ENCODE peak calls at places on chromosomes 13 and 19, in five cellular contexts. One of them, this sample, is unnamed. For H3K9me3, the result is how much of the 10 kb centered on the place peaks cover.

GRCh38 chr13:53045110-53045509 is 16.5 kb downstream of the OLFM4 start:
- DNase-seq in psoas muscle: no peak
- DNase-seq in tibial nerve: peak
- DNase-seq in IMR-90: no peak
- DNase-seq in CD4-positive, alpha-beta T cell: no peak
- DNase-seq in this sample: no peak

GRCh38 chr13:31749929-31750328 is 10.6 kb downstream of the RXFP2 start:
- DNase-seq in CD4-positive, alpha-beta T cell: no peak
- DNase-seq in tibial nerve: no peak
- DNase-seq in psoas muscle: no peak
- DNase-seq in IMR-90: peak
- DNase-seq in this sample: no peak

GRCh38 chr13:27791146-27791900 is 960 bp upstream of the GSX1 start:
- DNase-seq in tibial nerve: no peak
- DNase-seq in psoas muscle: no peak
- DNase-seq in IMR-90: no peak
- DNase-seq in CD4-positive, alpha-beta T cell: no peak
- DNase-seq in this sample: no peak

GRCh38 chr19:55209430-55210119 is at the start of gene PTPRH:
- DNase-seq in IMR-90: no peak
- DNase-seq in tibial nerve: no peak
- DNase-seq in CD4-positive, alpha-beta T cell: no peak
- DNase-seq in psoas muscle: no peak
- DNase-seq in this sample: no peak

GRCh38 chr19:38649305-38650179 is 2.1 kb downstream of the ACTN4 start:
- DNase-seq in tibial nerve: no peak
- DNase-seq in CD4-positive, alpha-beta T cell: no peak
- DNase-seq in psoas muscle: peak
- DNase-seq in IMR-90: no peak
- DNase-seq in this sample: no peak

GRCh38 chr19:8580710-8581281 is 3.6 kb upstream of the MYO1F start:
- DNase-seq in IMR-90: peak
- DNase-seq in tibial nerve: peak
- DNase-seq in CD4-positive, alpha-beta T cell: peak
- DNase-seq in psoas muscle: peak
- DNase-seq in this sample: peak

GRCh38 chr13:112849500-112849899 is 119.5 kb upstream of the MCF2L start:
- DNase-seq in CD4-positive, alpha-beta T cell: no peak
- DNase-seq in psoas muscle: no peak
- DNase-seq in IMR-90: peak
- DNase-seq in tibial nerve: no peak
- DNase-seq in this sample: no peak

GRCh38 chr13:73056054-73056962 is 2.5 kb upstream of the KLF5 start:
- DNase-seq in tibial nerve: no peak
- DNase-seq in psoas muscle: no peak
- DNase-seq in CD4-positive, alpha-beta T cell: no peak
- DNase-seq in IMR-90: peak
- DNase-seq in this sample: no peak

GRCh38 chr13:74768521-74769090 is 634.4 kb upstream of the KLF12 start:
- DNase-seq in IMR-90: no peak
- DNase-seq in CD4-positive, alpha-beta T cell: no peak
- DNase-seq in psoas muscle: no peak
- DNase-seq in tibial nerve: no peak
- DNase-seq in this sample: no peak

GRCh38 chr13:84651288-84651687 is 769.0 kb upstream of the SLITRK1 start:
- DNase-seq in psoas muscle: no peak
- DNase-seq in CD4-positive, alpha-beta T cell: no peak
- DNase-seq in IMR-90: peak
- DNase-seq in tibial nerve: no peak
- DNase-seq in this sample: no peak

GRCh38 chr13:31670831-31671617 is 68.3 kb upstream of the RXFP2 start:
- DNase-seq in tibial nerve: no peak
- DNase-seq in psoas muscle: no peak
- DNase-seq in CD4-positive, alpha-beta T cell: no peak
- DNase-seq in IMR-90: no peak
- DNase-seq in this sample: no peak

GRCh38 chr13:31207630-31208549 is 8.1 kb downstream of the B3GLCT start:
- DNase-seq in tibial nerve: no peak
- DNase-seq in CD4-positive, alpha-beta T cell: no peak
- DNase-seq in IMR-90: peak
- DNase-seq in psoas muscle: peak
- DNase-seq in this sample: no peak

GRCh38 chr13:25882732-25883357 is 169.0 kb downstream of the SHISA2 start:
- DNase-seq in IMR-90: no peak
- DNase-seq in tibial nerve: no peak
- DNase-seq in CD4-positive, alpha-beta T cell: no peak
- DNase-seq in psoas muscle: no peak
- DNase-seq in this sample: no peak

GRCh38 chr13:112943309-112944125 is 25.5 kb upstream of the MCF2L start:
- DNase-seq in CD4-positive, alpha-beta T cell: no peak
- DNase-seq in psoas muscle: peak
- DNase-seq in IMR-90: peak
- DNase-seq in tibial nerve: no peak
- DNase-seq in this sample: no peak

GRCh38 chr13:63249411-63249810 is 1833.8 kb upstream of the PCDH20 start:
- DNase-seq in CD4-positive, alpha-beta T cell: no peak
- DNase-seq in psoas muscle: no peak
- DNase-seq in IMR-90: no peak
- DNase-seq in tibial nerve: no peak
- DNase-seq in this sample: no peak

GRCh38 chr13:111202745-111203144 is 87.6 kb downstream of the ARHGEF7 start:
- DNase-seq in psoas muscle: no peak
- DNase-seq in CD4-positive, alpha-beta T cell: no peak
- DNase-seq in tibial nerve: no peak
- DNase-seq in IMR-90: peak
- DNase-seq in this sample: no peak

GRCh38 chr19:18191640-18192062 is 1.4 kb upstream of the MPV17L2 start:
- DNase-seq in psoas muscle: no peak
- DNase-seq in CD4-positive, alpha-beta T cell: no peak
- DNase-seq in tibial nerve: no peak
- DNase-seq in IMR-90: no peak
- DNase-seq in this sample: no peak

GRCh38 chr13:42275098-42275471 is 3.1 kb downstream of the AKAP11 start:
- DNase-seq in tibial nerve: no peak
- DNase-seq in IMR-90: no peak
- DNase-seq in CD4-positive, alpha-beta T cell: no peak
- DNase-seq in psoas muscle: no peak
- DNase-seq in this sample: no peak

GRCh38 chr19:5170329-5170745 is 170.3 kb downstream of the PTPRS start:
- DNase-seq in psoas muscle: no peak
- DNase-seq in tibial nerve: no peak
- DNase-seq in IMR-90: no peak
- DNase-seq in CD4-positive, alpha-beta T cell: peak
- DNase-seq in this sample: no peak

GRCh38 chr13:36418022-36418805 is 14.1 kb upstream of the CCNA1 start:
- DNase-seq in tibial nerve: no peak
- DNase-seq in psoas muscle: no peak
- DNase-seq in CD4-positive, alpha-beta T cell: no peak
- DNase-seq in IMR-90: peak
- DNase-seq in this sample: no peak

GRCh38 chr13:45737571-45738002 is 35.5 kb downstream of the CBY2 start:
- DNase-seq in tibial nerve: no peak
- DNase-seq in CD4-positive, alpha-beta T cell: no peak
- DNase-seq in IMR-90: no peak
- DNase-seq in psoas muscle: no peak
- DNase-seq in this sample: no peak

DNA sequence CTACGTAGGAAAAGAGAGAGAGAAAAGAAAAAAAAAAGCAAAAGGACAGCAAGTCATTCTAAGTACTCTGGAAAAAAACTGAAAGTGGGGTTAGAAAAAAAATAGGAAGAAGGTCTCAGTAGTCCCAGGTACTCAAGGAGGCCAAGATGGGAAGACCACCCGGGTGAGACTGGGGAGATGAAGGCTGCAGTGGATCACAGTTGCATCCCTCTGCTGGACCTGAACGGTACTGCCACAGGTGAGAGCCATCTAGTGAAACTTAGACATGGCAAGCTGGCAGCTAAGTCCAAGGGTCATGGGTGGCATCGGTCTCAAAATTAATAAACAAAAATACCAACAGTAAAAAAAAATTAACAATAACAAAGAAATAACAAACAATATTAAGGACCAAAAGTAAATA is 41.0 kb upstream of the ZNF91 start:
- DNase-seq in CD4-positive, alpha-beta T cell: no peak
- DNase-seq in tibial nerve: no peak
- DNase-seq in IMR-90: no peak
- DNase-seq in psoas muscle: no peak
- DNase-seq in this sample: no peak
- H3K9me3 ChIP-seq in CD4-positive, alpha-beta T cell: under half
- H3K9me3 ChIP-seq in tibial nerve: under half
- H3K9me3 ChIP-seq in IMR-90: under half
- H3K9me3 ChIP-seq in psoas muscle: under half
- H3K9me3 ChIP-seq in this sample: under half

GRCh38 chr19:50475736-50476223 is 527 bp upstream of the EMC10 start:
- DNase-seq in psoas muscle: no peak
- DNase-seq in tibial nerve: no peak
- DNase-seq in IMR-90: no peak
- DNase-seq in CD4-positive, alpha-beta T cell: no peak
- DNase-seq in this sample: no peak
- H3K27ac ChIP-seq in psoas muscle: peak
- H3K27ac ChIP-seq in tibial nerve: no peak
- H3K27ac ChIP-seq in IMR-90: no peak
- H3K27ac ChIP-seq in CD4-positive, alpha-beta T cell: peak
- H3K27ac ChIP-seq in this sample: peak

DNA sequence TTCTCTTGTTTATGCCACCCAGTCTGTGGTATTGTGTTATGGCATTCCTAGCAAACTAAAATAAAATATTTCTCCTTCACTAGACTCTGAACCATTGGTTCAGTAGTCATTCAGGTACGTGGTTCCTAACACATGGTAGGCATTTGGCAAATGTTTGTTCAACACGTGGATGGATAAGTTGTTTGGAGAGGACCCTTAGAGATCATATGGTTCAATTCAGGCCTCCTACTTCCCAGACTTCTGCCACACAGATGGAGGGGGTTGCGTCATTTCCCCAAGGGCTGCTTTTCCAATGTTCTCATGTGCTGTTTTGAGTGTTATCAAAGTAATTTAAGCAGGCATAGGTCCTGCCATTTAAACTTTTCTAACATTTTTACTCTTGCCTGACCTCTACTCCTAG is 6.7 kb downstream of the CXCL17 start:
- DNase-seq in CD4-positive, alpha-beta T cell: no peak
- DNase-seq in tibial nerve: peak
- DNase-seq in IMR-90: no peak
- DNase-seq in psoas muscle: no peak
- DNase-seq in this sample: no peak
- H3K9me3 ChIP-seq in CD4-positive, alpha-beta T cell: under half
- H3K9me3 ChIP-seq in tibial nerve: under half
- H3K9me3 ChIP-seq in IMR-90: under half
- H3K9me3 ChIP-seq in psoas muscle: under half
- H3K9me3 ChIP-seq in this sample: under half

GRCh38 chr13:41018583-41018909 is 570 bp downstream of the ELF1 start:
- DNase-seq in psoas muscle: no peak
- DNase-seq in IMR-90: no peak
- DNase-seq in tibial nerve: no peak
- DNase-seq in CD4-positive, alpha-beta T cell: no peak
- DNase-seq in this sample: no peak
- H3K27ac ChIP-seq in psoas muscle: peak
- H3K27ac ChIP-seq in IMR-90: no peak
- H3K27ac ChIP-seq in tibial nerve: peak
- H3K27ac ChIP-seq in CD4-positive, alpha-beta T cell: peak
- H3K27ac ChIP-seq in this sample: peak

DNA sequence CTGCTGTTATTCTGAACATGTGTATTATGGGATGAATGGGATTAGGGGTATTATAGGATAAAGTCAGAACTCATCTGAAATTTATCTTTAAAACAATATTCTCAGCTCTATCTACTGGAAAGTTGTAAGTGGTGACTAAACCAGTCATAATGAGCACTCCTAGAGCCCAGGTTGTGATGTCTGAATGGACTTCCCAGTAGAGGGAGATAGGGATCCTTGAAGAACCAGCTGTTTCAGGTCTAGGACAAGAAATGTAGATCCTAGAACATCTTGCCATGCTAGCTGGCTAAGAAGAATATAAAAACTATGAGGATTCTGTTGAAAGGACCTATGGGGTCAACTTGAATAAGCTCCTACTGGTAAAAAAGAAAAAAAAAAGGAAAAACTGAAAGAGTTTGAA is 310.8 kb downstream of the SLC7A1 start:
- DNase-seq in tibial nerve: no peak
- DNase-seq in psoas muscle: no peak
- DNase-seq in IMR-90: no peak
- DNase-seq in CD4-positive, alpha-beta T cell: no peak
- DNase-seq in this sample: no peak
- H3K9me3 ChIP-seq in tibial nerve: under half
- H3K9me3 ChIP-seq in psoas muscle: under half
- H3K9me3 ChIP-seq in IMR-90: under half
- H3K9me3 ChIP-seq in CD4-positive, alpha-beta T cell: under half
- H3K9me3 ChIP-seq in this sample: under half

GRCh38 chr19:31351212-31352193 is 2.3 kb upstream of the TSHZ3 start:
- DNase-seq in tibial nerve: no peak
- DNase-seq in psoas muscle: peak
- DNase-seq in CD4-positive, alpha-beta T cell: no peak
- DNase-seq in IMR-90: peak
- DNase-seq in this sample: no peak
- H3K27ac ChIP-seq in tibial nerve: peak
- H3K27ac ChIP-seq in psoas muscle: peak
- H3K27ac ChIP-seq in CD4-positive, alpha-beta T cell: no peak
- H3K27ac ChIP-seq in IMR-90: peak
- H3K27ac ChIP-seq in this sample: peak

GRCh38 chr19:22118132-22118531 is 65.8 kb downstream of the ZNF257 start:
- DNase-seq in psoas muscle: no peak
- DNase-seq in IMR-90: no peak
- DNase-seq in CD4-positive, alpha-beta T cell: no peak
- DNase-seq in tibial nerve: no peak
- DNase-seq in this sample: no peak

GRCh38 chr19:22116760-22117159 is 64.5 kb downstream of the ZNF257 start:
- DNase-seq in CD4-positive, alpha-beta T cell: no peak
- DNase-seq in IMR-90: no peak
- DNase-seq in psoas muscle: no peak
- DNase-seq in tibial nerve: no peak
- DNase-seq in this sample: no peak
- H3K9me3 ChIP-seq in CD4-positive, alpha-beta T cell: under half
- H3K9me3 ChIP-seq in IMR-90: under half
- H3K9me3 ChIP-seq in psoas muscle: under half
- H3K9me3 ChIP-seq in tibial nerve: under half
- H3K9me3 ChIP-seq in this sample: under half

This sample was measured in tibial artery.